ENCODE peak calls at places on chromosomes 4 and X, in eight cellular contexts. P is suprapubic skin, Y is A549, H is ovary, U is Peyer's patch, W is heart left ventricle, Q is transverse colon, J is tibial nerve. I is an unnamed sample.

GRCh38 chr4:183797445-183798248 is 107.5 kb upstream of the STOX2 start:
- DNase-seq in P (no peak), Y (peak; percentile 17), H (no peak), U (no peak), W (peak; percentile 70), Q (peak; percentile 53), J (no peak), I (no peak)

GRCh38 chrX:40105016-40105790 is 7.4 kb upstream of the BCOR start:
- DNase-seq in P (no peak), Y (peak; percentile 21), H (peak; percentile 49), U (peak; percentile 35), W (peak; percentile 76), Q (peak; percentile 57), J (no peak), I (peak; percentile 41)

GRCh38 chrX:125289209-125289608 is 30.5 kb upstream of the TEX13C start:
- DNase-seq in P (no peak), Y (peak; percentile 6), H (no peak), U (no peak), W (no peak), Q (no peak), J (no peak), I (no peak)

GRCh38 chr4:105206214-105206613 is 59.5 kb downstream of the TET2 start:
- DNase-seq in P (no peak), Y (no peak), H (no peak), U (no peak), W (no peak), Q (no peak), J (no peak), I (no peak)

GRCh38 chrX:18422325-18422724 is 3.1 kb upstream of the CDKL5 start:
- DNase-seq in P (no peak), Y (peak; percentile 41), H (no peak), U (no peak), W (no peak), Q (no peak), J (no peak), I (no peak)

GRCh38 chrX:118109065-118109464 is 7.5 kb downstream of the KLHL13 start:
- DNase-seq in P (no peak), Y (no peak), H (no peak), U (no peak), W (no peak), Q (no peak), J (no peak), I (no peak)

GRCh38 chr4:98290511-98290910 is 29.3 kb downstream of the RAP1GDS1 start:
- DNase-seq in P (no peak), Y (no peak), H (no peak), U (no peak), W (no peak), Q (no peak), J (no peak), I (no peak)

GRCh38 chr4:48914311-48914710 is 7.7 kb upstream of the OCIAD2 start:
- DNase-seq in P (no peak), Y (no peak), H (no peak), U (no peak), W (no peak), Q (no peak), J (no peak), I (no peak)

GRCh38 chr4:80035336-80035735 is 37.7 kb downstream of the ANTXR2 start:
- DNase-seq in P (no peak), Y (no peak), H (no peak), U (no peak), W (no peak), Q (peak; percentile 63), J (no peak), I (no peak)

GRCh38 chr4:118770741-118771187 is 65.2 kb downstream of the SEC24D start:
- DNase-seq in P (no peak), Y (no peak), H (no peak), U (no peak), W (no peak), Q (no peak), J (no peak), I (no peak)

GRCh38 chr4:170325599-170325998 is 235.8 kb upstream of the AADAT start:
- DNase-seq in P (no peak), Y (no peak), H (no peak), U (no peak), W (no peak), Q (no peak), J (no peak), I (no peak)

GRCh38 chr4:143514432-143514831 is 930 bp downstream of the SMARCA5 start:
- DNase-seq in P (peak; percentile 79), Y (peak; percentile 8), H (peak; percentile 53), U (peak; percentile 25), W (peak; percentile 54), Q (peak; percentile 41), J (peak; percentile 32), I (peak; percentile 33)

GRCh38 chrX:107293056-107293455 is 86.6 kb downstream of the DNAAF6 start:
- DNase-seq in P (no peak), Y (no peak), H (no peak), U (no peak), W (no peak), Q (no peak), J (no peak), I (no peak)

GRCh38 chr4:177194906-177195305 is 114.8 kb upstream of the NEIL3 start:
- DNase-seq in P (no peak), Y (no peak), H (no peak), U (no peak), W (no peak), Q (no peak), J (no peak), I (no peak)

GRCh38 chr4:76571274-76571673 is 136.2 kb downstream of the SHROOM3 start:
- DNase-seq in P (no peak), Y (no peak), H (no peak), U (no peak), W (no peak), Q (no peak), J (no peak), I (no peak)

GRCh38 chrX:49308604-49309269 is 5.3 kb downstream of the GAGE10 start:
- DNase-seq in P (no peak), Y (no peak), H (peak; percentile 44), U (peak; percentile 34), W (no peak), Q (no peak), J (peak; percentile 5), I (no peak)

GRCh38 chr4:2806392-2807355 is 13.8 kb downstream of the SH3BP2 start:
- DNase-seq in P (no peak), Y (no peak), H (peak; percentile 79), U (peak; percentile 54), W (peak; percentile 82), Q (peak; percentile 80), J (peak; percentile 82), I (peak; percentile 49)

GRCh38 chrX:22652596-22652995 is 347.2 kb upstream of the DDX53 start:
- DNase-seq in P (no peak), Y (no peak), H (no peak), U (no peak), W (no peak), Q (peak; percentile 12), J (no peak), I (peak; percentile 49)

GRCh38 chr4:5054532-5054931 is 3.3 kb downstream of the STK32B start:
- DNase-seq in P (no peak), Y (no peak), H (no peak), U (no peak), W (no peak), Q (no peak), J (no peak), I (no peak)

GRCh38 chr4:109433281-109434006 is at the start of gene SEC24B:
- DNase-seq in P (peak; percentile 95), Y (peak; percentile 47), H (peak; percentile 82), U (peak; percentile 90), W (peak; percentile 95), Q (peak; percentile 92), J (peak; percentile 85), I (peak; percentile 83)

GRCh38 chr4:2285665-2286381 is 23.9 kb upstream of the MXD4 start:
- DNase-seq in P (no peak), Y (no peak), H (no peak), U (no peak), W (peak; percentile 51), Q (peak; percentile 4), J (no peak), I (no peak)

GRCh38 chr4:1856920-1857699 is 1.2 kb upstream of the LETM1 start:
- DNase-seq in P (no peak), Y (no peak), H (peak; percentile 53), U (no peak), W (no peak), Q (peak; percentile 44), J (no peak), I (no peak)

GRCh38 chrX:13293700-13294099 is 26.2 kb downstream of the ATXN3L start:
- DNase-seq in P (no peak), Y (no peak), H (no peak), U (no peak), W (no peak), Q (no peak), J (no peak), I (no peak)

GRCh38 chrX:84611843-84612636 is 109.8 kb upstream of the HDX start:
- DNase-seq in P (no peak), Y (no peak), H (no peak), U (no peak), W (no peak), Q (no peak), J (no peak), I (no peak)

GRCh38 chr4:85672116-85672515 is 197.2 kb downstream of the ARHGAP24 start:
- DNase-seq in P (no peak), Y (no peak), H (no peak), U (no peak), W (no peak), Q (no peak), J (no peak), I (no peak)

GRCh38 chr4:88333741-88334405 is 44.8 kb upstream of the HERC6 start:
- DNase-seq in P (no peak), Y (no peak), H (peak; percentile 74), U (no peak), W (no peak), Q (no peak), J (no peak), I (peak; percentile 65)

GRCh38 chr4:169225058-169225751 is 45.6 kb downstream of the SH3RF1 start:
- DNase-seq in P (no peak), Y (peak; percentile 39), H (no peak), U (no peak), W (no peak), Q (no peak), J (no peak), I (no peak)

GRCh38 chr4:6687947-6688878 is 5.5 kb upstream of the S100P start:
- DNase-seq in P (no peak), Y (no peak), H (no peak), U (no peak), W (no peak), Q (no peak), J (no peak), I (no peak)
- H3K27ac ChIP-seq in P (peak overlapping the region; percentile 76), Y (peak overlapping the region; percentile 78), H (no peak overlapping the region), U (peak overlapping the region; percentile 34), W (no peak overlapping the region), Q (peak overlapping the region; percentile 47), J (peak overlapping the region; percentile 81), I (no peak overlapping the region)

GRCh38 chr4:94452476-94453300 is 946 bp downstream of the PDLIM5 start:
- DNase-seq in P (peak; percentile 94), Y (peak; percentile 17), H (peak; percentile 79), U (peak; percentile 48), W (peak; percentile 92), Q (peak; percentile 92), J (peak; percentile 77), I (peak; percentile 91)
- TF ChIP-seq POLR2A in P (peak; percentile 57), Y (no peak), H (no peak), U (peak; percentile 43), W (peak; percentile 75), Q (peak; percentile 76), J (no peak), I (peak; percentile 62)

GRCh38 chr4:15003891-15004700 is 1.8 kb downstream of the CPEB2 start:
- DNase-seq in P (peak; percentile 82), Y (no peak), H (peak; percentile 46), U (peak; percentile 54), W (peak; percentile 77), Q (peak; percentile 45), J (peak; percentile 25), I (peak; percentile 24)
- H3K4me3 ChIP-seq in P (peak overlapping the region; percentile 100), Y (peak overlapping the region; percentile 71), H (peak overlapping the region; percentile 98), U (peak overlapping the region; percentile 75), W (peak overlapping the region; percentile 79), Q (peak overlapping the region; percentile 85), J (peak overlapping the region; percentile 75), I (peak overlapping the region; percentile 96)

GRCh38 chr4:94453534-94453963 is 1.8 kb downstream of the PDLIM5 start:
- DNase-seq in P (no peak), Y (no peak), H (no peak), U (no peak), W (no peak), Q (no peak), J (no peak), I (no peak)
- H3K27ac ChIP-seq in P (peak overlapping the region; percentile 99), Y (peak overlapping the region; percentile 85), H (peak overlapping the region; percentile 92), U (peak overlapping the region; percentile 96), W (peak overlapping the region; percentile 98), Q (peak overlapping the region; percentile 99), J (peak overlapping the region; percentile 97), I (peak overlapping the region; percentile 99)

I was measured in uterus.